ENCODE peak calls at places on chromosomes 6 and 20, in four cellular contexts. U is cardiac fibroblast, K is Ammon's horn, Y is iris pigment epithelial cell. P is an unnamed sample.

GRCh38 chr6:68994561-68994960 is 359.5 kb downstream of the ADGRB3 start:
- DNase-seq in K (no peak), U (peak), Y (peak), P (no peak)

GRCh38 chr6:159939591-159940016 is 29.3 kb upstream of the IGF2R start:
- DNase-seq in Y (no peak), U (peak), K (no peak), P (no peak)

GRCh38 chr6:105596284-105596755 is 193.4 kb upstream of the PREP start:
- DNase-seq in Y (peak), K (no peak), U (peak), P (no peak)

GRCh38 chr20:36493801-36494114 is 47.6 kb upstream of the MYL9 start:
- DNase-seq in Y (peak), U (peak), K (peak), P (peak)

GRCh38 chr20:47704746-47705496 is 80.4 kb downstream of the SULF2 start:
- DNase-seq in U (peak), Y (no peak), K (peak), P (no peak)

GRCh38 chr6:36666726-36667591 is 11.6 kb upstream of the CDKN1A start:
- DNase-seq in K (peak), Y (peak), U (peak), P (peak)

GRCh38 chr20:21269772-21270171 is 33.4 kb upstream of the XRN2 start:
- DNase-seq in K (no peak), U (no peak), Y (no peak), P (no peak)

GRCh38 chr6:126118934-126119333 is 132.6 kb downstream of the TRMT11 start:
- DNase-seq in U (no peak), Y (peak), K (no peak), P (no peak)

GRCh38 chr20:21237956-21238355 is 65.2 kb upstream of the XRN2 start:
- DNase-seq in Y (peak), U (no peak), K (no peak), P (no peak)

GRCh38 chr6:45031601-45032000 is 296.5 kb upstream of the RUNX2 start:
- DNase-seq in K (no peak), Y (no peak), U (no peak), P (no peak)

GRCh38 chr20:8246153-8246552 is 114.1 kb downstream of the PLCB1 start:
- DNase-seq in K (no peak), U (no peak), Y (no peak), P (no peak)

GRCh38 chr6:4055420-4056041 is 23.4 kb downstream of the FAM217A start:
- DNase-seq in Y (peak), U (peak), K (peak), P (no peak)

GRCh38 chr20:38748863-38749153 is 548 bp downstream of the ACTR5 start:
- DNase-seq in U (no peak), K (no peak), Y (no peak), P (no peak)

GRCh38 chr6:92820531-92820930 is 598.8 kb downstream of the EPHA7 start:
- DNase-seq in U (no peak), Y (no peak), K (no peak), P (no peak)

GRCh38 chr6:44657201-44657824 is 269.8 kb downstream of the CDC5L start:
- DNase-seq in K (no peak), Y (no peak), U (peak), P (no peak)

GRCh38 chr6:158150701-158151100 is 17.4 kb downstream of the SERAC1 start:
- DNase-seq in K (no peak), Y (peak), U (no peak), P (no peak)

GRCh38 chr20:59677586-59677985 is 73.2 kb downstream of the PHACTR3 start:
- DNase-seq in U (no peak), Y (no peak), K (no peak), P (no peak)

GRCh38 chr20:4919047-4919704 is 82.1 kb downstream of the SLC23A2 start:
- DNase-seq in U (no peak), K (no peak), Y (no peak), P (no peak)

GRCh38 chr6:47135772-47136171 is 93.6 kb upstream of the ADGRF1 start:
- DNase-seq in U (peak), K (no peak), Y (peak), P (no peak)

GRCh38 chr6:168138436-168138835 is 59.4 kb upstream of the FRMD1 start:
- DNase-seq in U (no peak), Y (no peak), K (no peak), P (no peak)